ENCODE peak calls at places on chromosomes 5 and 9, in seven cellular contexts. S is mucosa of descending colon; N is mesendoderm; T is thyroid gland; M is effector memory CD4-positive, alpha-beta T cell; R is CD4-positive, alpha-beta memory T cell; F is cardiac muscle cell. G is an unnamed sample. For H3K4me1 and H3K36me3, the result is how much of the 10 kb centered on the place peaks cover.

GRCh38 chr5:69504036-69504435 is 11.4 kb downstream of the OCLN start:
- DNase-seq in R (no peak), T (no peak), M (no peak), F (no peak), S (no peak), N (no peak), G (no peak)

GRCh38 chr5:68433921-68434879 is 218.6 kb downstream of the PIK3R1 start:
- DNase-seq in M (peak), N (peak), F (no peak), R (peak), S (peak), T (peak), G (no peak)

GRCh38 chr9:109912082-109912581 is 132.1 kb downstream of the PALM2AKAP2 start:
- DNase-seq in R (no peak), T (no peak), M (no peak), N (peak), F (no peak), S (no peak), G (no peak)

GRCh38 chr5:22852807-22853670 is at the start of gene CDH12:
- DNase-seq in N (peak), T (no peak), R (no peak), S (no peak), F (peak), M (no peak), G (peak)

GRCh38 chr5:96434201-96434645 is 1.2 kb upstream of the PCSK1 start:
- DNase-seq in T (peak), N (peak), F (peak), S (peak), M (no peak), R (peak), G (peak)

GRCh38 chr5:84564311-84564710 is 179.6 kb upstream of the EDIL3 start:
- DNase-seq in N (no peak), S (no peak), T (no peak), R (no peak), M (no peak), F (no peak), G (peak)

GRCh38 chr5:23242891-23243290 is 264.5 kb upstream of the PRDM9 start:
- DNase-seq in R (no peak), T (no peak), N (no peak), F (no peak), M (no peak), S (no peak), G (no peak)

GRCh38 chr9:70485273-70485858 is 70.9 kb upstream of the KLF9 start:
- DNase-seq in M (no peak), N (no peak), R (no peak), F (no peak), S (no peak), T (no peak), G (no peak)

GRCh38 chr9:126647585-126648110 is 33.9 kb downstream of the LMX1B start:
- DNase-seq in R (no peak), S (no peak), N (no peak), T (no peak), M (no peak), F (no peak), G (no peak)

GRCh38 chr9:111959468-111959941 is 62.9 kb downstream of the UGCG start:
- DNase-seq in S (peak), F (peak), N (peak), R (no peak), T (no peak), M (no peak), G (no peak)

GRCh38 chr9:133103183-133103986 is 17.7 kb downstream of the RALGDS start:
- DNase-seq in T (peak), M (peak), S (peak), R (peak), F (peak), N (no peak), G (peak)

GRCh38 chr9:104740596-104740995 is 6.9 kb upstream of the NIPSNAP3A start:
- DNase-seq in R (no peak), F (no peak), S (no peak), N (no peak), M (no peak), T (no peak), G (no peak)

GRCh38 chr9:129875687-129876395 is 40.6 kb downstream of the USP20 start:
- DNase-seq in T (no peak), S (no peak), R (no peak), F (no peak), M (no peak), N (no peak), G (no peak)

GRCh38 chr5:101346447-101346846 is 443.4 kb upstream of the ST8SIA4 start:
- DNase-seq in F (no peak), N (no peak), T (no peak), S (no peak), M (no peak), R (no peak), G (no peak)

GRCh38 chr5:171848006-171848405 is 62.4 kb downstream of the SMIM23 start:
- DNase-seq in M (no peak), R (no peak), F (no peak), S (no peak), T (peak), N (no peak), G (no peak)

GRCh38 chr5:136081192-136081591 is 51.5 kb upstream of the SMAD5 start:
- DNase-seq in R (no peak), S (no peak), M (no peak), F (no peak), N (no peak), T (no peak), G (no peak)

GRCh38 chr5:149829954-149830353 is 99.8 kb downstream of the PPARGC1B start:
- DNase-seq in T (no peak), M (no peak), N (peak), R (no peak), F (no peak), S (no peak), G (no peak)

GRCh38 chr5:170540276-170540675 is 36.5 kb downstream of the KCNIP1 start:
- DNase-seq in R (no peak), M (no peak), N (no peak), T (no peak), F (no peak), S (no peak), G (no peak)

GRCh38 chr5:108074626-108075025 is 307.3 kb downstream of the FBXL17 start:
- DNase-seq in M (no peak), T (no peak), R (no peak), N (no peak), F (peak), S (no peak), G (peak)

GRCh38 chr5:73786043-73786831 is 160.2 kb downstream of the ARHGEF28 start:
- DNase-seq in N (no peak), M (no peak), F (no peak), R (no peak), S (no peak), T (no peak), G (no peak)

GRCh38 chr9:110543631-110544051 is 35.9 kb downstream of the SVEP1 start:
- DNase-seq in N (peak), S (no peak), T (peak), R (no peak), F (no peak), M (no peak), G (no peak)

GRCh38 chr5:86565197-86565789 is 52.4 kb upstream of the COX7C start:
- DNase-seq in S (no peak), T (no peak), N (no peak), M (no peak), F (no peak), R (no peak), G (no peak)

GRCh38 chr5:87541033-87541432 is 128.3 kb upstream of the CCNH start:
- DNase-seq in R (no peak), M (no peak), S (peak), F (peak), T (peak), N (peak), G (peak)

GRCh38 chr5:58887721-58888409 is 305.0 kb downstream of the RAB3C start:
- DNase-seq in S (peak), T (no peak), F (no peak), R (no peak), M (no peak), N (peak), G (no peak)

GRCh38 chr5:165538065-165538464 is 2032.6 kb downstream of the MAT2B start:
- DNase-seq in T (no peak), M (no peak), R (no peak), F (no peak), N (no peak), S (no peak), G (no peak)

GRCh38 chr5:72153551-72153950 is 46.3 kb downstream of the MAP1B start:
- DNase-seq in N (no peak), R (no peak), S (no peak), F (no peak), M (no peak), T (no peak), G (peak)
- H3K4me1 ChIP-seq in N (under half), R (under half), S (under half), F (under half), M (under half), T (under half), G (half or more)

GRCh38 chr9:36341936-36342577 is 58.0 kb downstream of the RNF38 start:
- DNase-seq in N (no peak), F (no peak), M (no peak), R (no peak), S (no peak), T (no peak), G (no peak)

GRCh38 chr9:36346578-36346977 is 53.5 kb downstream of the RNF38 start:
- DNase-seq in R (no peak), M (no peak), F (no peak), T (no peak), N (no peak), S (no peak), G (no peak)

GRCh38 chr9:36345103-36345846 is 54.8 kb downstream of the RNF38 start:
- DNase-seq in R (no peak), M (no peak), T (no peak), N (peak), S (no peak), F (no peak), G (no peak)
- H3K36me3 ChIP-seq in R (half or more), M (half or more), T (under half), N (under half), S (under half), F (half or more), G (half or more)

GRCh38 chr5:111278824-111279504 is 54.8 kb downstream of the CAMK4 start:
- DNase-seq in S (peak), N (peak), F (peak), T (peak), M (peak), R (peak), G (peak)
- H3K4me1 ChIP-seq in S (under half), N (under half), F (under half), T (under half), M (under half), R (half or more), G (under half)

GRCh38 chr5:103367722-103368121 is 109.2 kb downstream of the MACIR start:
- DNase-seq in M (no peak), F (no peak), S (no peak), R (no peak), N (no peak), T (no peak), G (no peak)
- H3K36me3 ChIP-seq in M (under half), F (under half), S (under half), R (under half), N (under half), T (under half), G (under half)

DNA sequence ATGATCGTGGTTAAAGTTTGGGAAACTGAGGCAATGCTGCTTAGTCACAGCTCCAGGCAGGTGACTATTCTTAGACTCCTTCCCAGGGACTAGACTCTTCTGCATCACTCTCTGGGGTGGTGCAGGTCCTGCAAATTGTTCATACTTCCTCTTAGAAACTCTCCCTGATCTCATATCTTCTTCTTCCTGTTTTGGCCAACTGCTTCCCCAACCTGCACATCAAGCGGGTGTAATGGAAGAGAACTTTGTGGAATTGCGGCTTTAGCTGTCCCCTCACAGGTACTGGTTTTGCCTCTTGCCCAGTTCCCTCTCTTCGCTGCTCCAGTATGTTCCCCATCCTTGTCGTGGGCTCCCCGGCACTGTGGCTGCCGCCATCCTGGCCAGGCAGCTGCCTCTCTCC is 111.5 kb upstream of the CTSL start:
- DNase-seq in N (no peak), S (no peak), M (no peak), T (no peak), R (no peak), F (no peak), G (no peak)
- H3K4me1 ChIP-seq in N (under half), S (under half), M (under half), T (under half), R (under half), F (under half), G (under half)

GRCh38 chr5:5638193-5638592 is 215.7 kb downstream of the ICE1 start:
- DNase-seq in S (no peak), T (peak), R (no peak), M (no peak), N (peak), F (peak), G (no peak)

GRCh38 chr5:5637163-5637562 is 214.7 kb downstream of the ICE1 start:
- DNase-seq in R (no peak), F (no peak), N (no peak), T (no peak), S (no peak), M (no peak), G (no peak)

GRCh38 chr5:5633579-5633978 is 211.1 kb downstream of the ICE1 start:
- DNase-seq in M (no peak), T (no peak), S (no peak), N (no peak), R (no peak), F (no peak), G (no peak)

GRCh38 chr5:5632678-5633077 is 210.2 kb downstream of the ICE1 start:
- DNase-seq in F (no peak), N (no peak), S (no peak), T (no peak), R (no peak), M (no peak), G (no peak)

DNA sequence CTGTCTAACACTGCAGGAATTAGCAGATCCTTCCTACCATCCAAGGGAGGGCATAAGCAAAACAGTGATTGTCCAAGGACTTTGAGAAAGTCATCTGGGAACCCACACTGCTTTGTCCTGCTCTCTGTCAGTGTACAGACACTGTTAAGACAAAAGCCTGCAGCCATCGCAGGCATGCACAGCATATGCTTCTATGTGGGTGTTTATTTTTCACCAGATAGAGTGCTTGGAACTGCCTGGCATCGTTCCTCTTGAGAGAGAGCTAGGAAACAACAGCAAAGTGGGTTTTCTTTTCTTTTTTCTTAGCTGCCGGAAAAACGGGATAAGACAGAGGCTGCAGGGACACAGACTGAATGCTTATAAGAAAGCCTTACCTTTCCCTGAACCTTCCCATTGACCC is 212.3 kb downstream of the ICE1 start:
- DNase-seq in R (no peak), S (no peak), F (no peak), N (no peak), M (no peak), T (peak), G (no peak)
- H3K36me3 ChIP-seq in R (under half), S (under half), F (under half), N (under half), M (under half), T (under half), G (under half)

GRCh38 chr5:168356171-168356570 is 64.7 kb downstream of the WWC1 start:
- DNase-seq in R (no peak), S (no peak), F (no peak), M (no peak), T (no peak), N (no peak), G (no peak)
- H3K4me1 ChIP-seq in R (under half), S (under half), F (under half), M (under half), T (under half), N (under half), G (under half)

GRCh38 chr9:135821116-135821515 is 86.2 kb downstream of the CAMSAP1 start:
- DNase-seq in R (no peak), N (no peak), S (no peak), F (no peak), M (no peak), T (no peak), G (no peak)
- H3K36me3 ChIP-seq in R (half or more), N (under half), S (under half), F (half or more), M (half or more), T (half or more), G (half or more)

GRCh38 chr9:92564982-92565381 is 29.2 kb upstream of the ECM2 start:
- DNase-seq in S (no peak), T (no peak), F (no peak), R (no peak), N (no peak), M (no peak), G (no peak)
- H3K4me1 ChIP-seq in S (under half), T (under half), F (under half), R (under half), N (under half), M (under half), G (under half)